ENCODE peak calls at places on chromosomes 1 and 21, in seven cellular contexts. One of them, this sample, is unnamed.

GRCh38 chr1:38297852-38298251 is 251.3 kb upstream of the POU3F1 start:
- DNase-seq in lower lobe of right lung: no peak
- DNase-seq in tibial artery: no peak
- DNase-seq in nephron progenitor cell: no peak
- DNase-seq in bronchial epithelial cell: no peak
- DNase-seq in heart right ventricle: no peak
- DNase-seq in fibroblast of mammary gland: no peak
- DNase-seq in this sample: no peak

GRCh38 chr1:108747128-108747827 is 804 bp downstream of the STXBP3 start:
- DNase-seq in tibial artery: peak; percentile 89
- DNase-seq in heart right ventricle: peak; percentile 67
- DNase-seq in lower lobe of right lung: peak; percentile 84
- DNase-seq in bronchial epithelial cell: peak; percentile 73
- DNase-seq in nephron progenitor cell: peak; percentile 68
- DNase-seq in fibroblast of mammary gland: peak; percentile 85
- DNase-seq in this sample: peak; percentile 82

GRCh38 chr1:8794605-8795004 is 22.8 kb downstream of the RERE start:
- DNase-seq in nephron progenitor cell: no peak
- DNase-seq in bronchial epithelial cell: no peak
- DNase-seq in tibial artery: no peak
- DNase-seq in heart right ventricle: no peak
- DNase-seq in lower lobe of right lung: no peak
- DNase-seq in fibroblast of mammary gland: no peak
- DNase-seq in this sample: no peak

GRCh38 chr1:21124846-21125245 is 51.9 kb downstream of the EIF4G3 start:
- DNase-seq in fibroblast of mammary gland: peak; percentile 44
- DNase-seq in lower lobe of right lung: no peak
- DNase-seq in bronchial epithelial cell: peak; percentile 66
- DNase-seq in heart right ventricle: no peak
- DNase-seq in nephron progenitor cell: no peak
- DNase-seq in tibial artery: no peak
- DNase-seq in this sample: peak; percentile 32

GRCh38 chr1:154902920-154903566 is 33.0 kb upstream of the KCNN3 start:
- DNase-seq in bronchial epithelial cell: no peak
- DNase-seq in heart right ventricle: no peak
- DNase-seq in nephron progenitor cell: no peak
- DNase-seq in fibroblast of mammary gland: no peak
- DNase-seq in lower lobe of right lung: no peak
- DNase-seq in tibial artery: no peak
- DNase-seq in this sample: peak; percentile 9

GRCh38 chr1:94130851-94131595 is 10.1 kb upstream of the ABCA4 start:
- DNase-seq in nephron progenitor cell: no peak
- DNase-seq in fibroblast of mammary gland: peak; percentile 71
- DNase-seq in heart right ventricle: no peak
- DNase-seq in lower lobe of right lung: no peak
- DNase-seq in tibial artery: no peak
- DNase-seq in bronchial epithelial cell: peak; percentile 23
- DNase-seq in this sample: no peak

GRCh38 chr1:170663441-170664282 is at the start of gene PRRX1:
- DNase-seq in lower lobe of right lung: no peak
- DNase-seq in heart right ventricle: peak; percentile 40
- DNase-seq in fibroblast of mammary gland: peak; percentile 57
- DNase-seq in nephron progenitor cell: no peak
- DNase-seq in tibial artery: no peak
- DNase-seq in bronchial epithelial cell: no peak
- DNase-seq in this sample: no peak

GRCh38 chr1:179080866-179081695 is 789 bp upstream of the TOR3A start:
- DNase-seq in lower lobe of right lung: no peak
- DNase-seq in fibroblast of mammary gland: no peak
- DNase-seq in heart right ventricle: no peak
- DNase-seq in nephron progenitor cell: no peak
- DNase-seq in tibial artery: no peak
- DNase-seq in bronchial epithelial cell: no peak
- DNase-seq in this sample: no peak

GRCh38 chr21:33881689-33882440 is 33.7 kb downstream of the ATP5PO start:
- DNase-seq in nephron progenitor cell: no peak
- DNase-seq in tibial artery: no peak
- DNase-seq in lower lobe of right lung: no peak
- DNase-seq in fibroblast of mammary gland: no peak
- DNase-seq in bronchial epithelial cell: no peak
- DNase-seq in heart right ventricle: no peak
- DNase-seq in this sample: no peak

GRCh38 chr1:235045034-235045690 is 83.5 kb downstream of the TOMM20 start:
- DNase-seq in lower lobe of right lung: peak; percentile 27
- DNase-seq in fibroblast of mammary gland: no peak
- DNase-seq in bronchial epithelial cell: no peak
- DNase-seq in tibial artery: no peak
- DNase-seq in heart right ventricle: no peak
- DNase-seq in nephron progenitor cell: no peak
- DNase-seq in this sample: no peak

GRCh38 chr1:68111804-68112436 is 61.5 kb upstream of the DIRAS3 start:
- DNase-seq in lower lobe of right lung: peak; percentile 54
- DNase-seq in nephron progenitor cell: peak; percentile 19
- DNase-seq in bronchial epithelial cell: peak; percentile 55
- DNase-seq in heart right ventricle: peak; percentile 72
- DNase-seq in tibial artery: peak; percentile 40
- DNase-seq in fibroblast of mammary gland: peak; percentile 94
- DNase-seq in this sample: peak; percentile 32

GRCh38 chr21:34630536-34631143 is 15.7 kb upstream of the RCAN1 start:
- DNase-seq in fibroblast of mammary gland: peak; percentile 67
- DNase-seq in lower lobe of right lung: no peak
- DNase-seq in heart right ventricle: no peak
- DNase-seq in bronchial epithelial cell: peak; percentile 51
- DNase-seq in nephron progenitor cell: peak; percentile 25
- DNase-seq in tibial artery: no peak
- DNase-seq in this sample: peak; percentile 63

GRCh38 chr1:165696625-165697100 is 1.7 kb downstream of the ALDH9A1 start:
- DNase-seq in heart right ventricle: no peak
- DNase-seq in lower lobe of right lung: no peak
- DNase-seq in fibroblast of mammary gland: peak; percentile 94
- DNase-seq in bronchial epithelial cell: peak; percentile 58
- DNase-seq in nephron progenitor cell: no peak
- DNase-seq in tibial artery: peak; percentile 40
- DNase-seq in this sample: peak; percentile 40

GRCh38 chr1:48036693-48037386 is 39.7 kb upstream of the TRABD2B start:
- DNase-seq in fibroblast of mammary gland: peak; percentile 83
- DNase-seq in heart right ventricle: no peak
- DNase-seq in lower lobe of right lung: no peak
- DNase-seq in nephron progenitor cell: no peak
- DNase-seq in bronchial epithelial cell: peak; percentile 46
- DNase-seq in tibial artery: no peak
- DNase-seq in this sample: no peak

GRCh38 chr1:166184897-166185296 is 18.1 kb upstream of the FAM78B start:
- DNase-seq in fibroblast of mammary gland: peak; percentile 18
- DNase-seq in bronchial epithelial cell: peak; percentile 67
- DNase-seq in tibial artery: no peak
- DNase-seq in lower lobe of right lung: no peak
- DNase-seq in heart right ventricle: no peak
- DNase-seq in nephron progenitor cell: no peak
- DNase-seq in this sample: no peak

GRCh38 chr1:208081972-208082371 is 162.2 kb downstream of the PLXNA2 start:
- DNase-seq in bronchial epithelial cell: no peak
- DNase-seq in lower lobe of right lung: no peak
- DNase-seq in heart right ventricle: no peak
- DNase-seq in nephron progenitor cell: peak; percentile 59
- DNase-seq in tibial artery: no peak
- DNase-seq in fibroblast of mammary gland: peak; percentile 10
- DNase-seq in this sample: no peak

GRCh38 chr1:85576642-85577420 is 3.7 kb upstream of the CCN1 start:
- DNase-seq in heart right ventricle: peak; percentile 87
- DNase-seq in fibroblast of mammary gland: peak; percentile 88
- DNase-seq in lower lobe of right lung: peak; percentile 87
- DNase-seq in tibial artery: peak; percentile 86
- DNase-seq in bronchial epithelial cell: no peak
- DNase-seq in nephron progenitor cell: peak; percentile 92
- DNase-seq in this sample: peak; percentile 69

GRCh38 chr1:6191968-6192367 is 7.4 kb downstream of the RPL22 start:
- DNase-seq in tibial artery: no peak
- DNase-seq in bronchial epithelial cell: no peak
- DNase-seq in lower lobe of right lung: no peak
- DNase-seq in fibroblast of mammary gland: no peak
- DNase-seq in nephron progenitor cell: no peak
- DNase-seq in heart right ventricle: no peak
- DNase-seq in this sample: no peak

GRCh38 chr1:183885142-183885735 is 80.3 kb downstream of the RGL1 start:
- DNase-seq in bronchial epithelial cell: peak; percentile 21
- DNase-seq in lower lobe of right lung: no peak
- DNase-seq in nephron progenitor cell: no peak
- DNase-seq in fibroblast of mammary gland: peak; percentile 51
- DNase-seq in heart right ventricle: no peak
- DNase-seq in tibial artery: no peak
- DNase-seq in this sample: no peak
- TF ChIP-seq CTCF in bronchial epithelial cell: no peak
- TF ChIP-seq CTCF in lower lobe of right lung: no peak
- TF ChIP-seq CTCF in nephron progenitor cell: no peak
- TF ChIP-seq CTCF in fibroblast of mammary gland: no peak
- TF ChIP-seq CTCF in heart right ventricle: no peak
- TF ChIP-seq CTCF in tibial artery: no peak
- TF ChIP-seq CTCF in this sample: no peak

GRCh38 chr1:151939141-151939540 is 29.8 kb upstream of the THEM4 start:
- DNase-seq in lower lobe of right lung: no peak
- DNase-seq in nephron progenitor cell: no peak
- DNase-seq in fibroblast of mammary gland: no peak
- DNase-seq in bronchial epithelial cell: no peak
- DNase-seq in heart right ventricle: no peak
- DNase-seq in tibial artery: no peak
- DNase-seq in this sample: no peak

GRCh38 chr1:151936203-151936602 is 26.9 kb upstream of the THEM4 start:
- DNase-seq in bronchial epithelial cell: no peak
- DNase-seq in lower lobe of right lung: no peak
- DNase-seq in fibroblast of mammary gland: no peak
- DNase-seq in tibial artery: no peak
- DNase-seq in heart right ventricle: no peak
- DNase-seq in nephron progenitor cell: no peak
- DNase-seq in this sample: no peak

GRCh38 chr1:151935154-151935553 is 25.8 kb upstream of the THEM4 start:
- DNase-seq in heart right ventricle: no peak
- DNase-seq in lower lobe of right lung: no peak
- DNase-seq in nephron progenitor cell: no peak
- DNase-seq in bronchial epithelial cell: no peak
- DNase-seq in fibroblast of mammary gland: peak; percentile 48
- DNase-seq in tibial artery: no peak
- DNase-seq in this sample: no peak

GRCh38 chr1:151936653-151937052 is 27.3 kb upstream of the THEM4 start:
- DNase-seq in tibial artery: no peak
- DNase-seq in fibroblast of mammary gland: no peak
- DNase-seq in lower lobe of right lung: no peak
- DNase-seq in nephron progenitor cell: peak; percentile 19
- DNase-seq in bronchial epithelial cell: no peak
- DNase-seq in heart right ventricle: no peak
- DNase-seq in this sample: no peak

DNA sequence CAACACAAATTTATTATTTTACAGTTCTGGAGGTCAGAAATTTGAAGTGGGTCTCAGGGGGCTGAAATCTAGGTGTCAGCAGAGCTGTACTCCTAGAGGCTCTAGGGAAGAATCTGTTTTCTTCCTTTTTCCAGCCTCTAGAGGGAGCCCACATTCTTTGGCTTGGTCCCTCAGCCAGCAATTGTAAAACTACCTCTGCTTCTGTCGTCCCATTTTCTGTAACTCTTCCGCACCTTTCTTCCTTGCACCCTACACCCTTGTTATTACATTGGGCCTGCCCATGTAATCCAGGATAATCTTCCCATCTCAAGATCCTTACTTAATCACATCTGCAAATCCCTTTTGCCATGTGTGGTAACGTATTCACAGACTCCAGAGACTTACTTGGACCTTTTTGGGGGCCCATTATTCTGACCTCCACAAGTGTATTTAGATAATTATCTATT is 24.8 kb upstream of the THEM4 start:
- DNase-seq in nephron progenitor cell: peak; percentile 42
- DNase-seq in bronchial epithelial cell: peak; percentile 63
- DNase-seq in tibial artery: no peak
- DNase-seq in fibroblast of mammary gland: peak; percentile 68
- DNase-seq in heart right ventricle: no peak
- DNase-seq in lower lobe of right lung: no peak
- DNase-seq in this sample: peak; percentile 71
- TF ChIP-seq CTCF in nephron progenitor cell: peak; percentile 77
- TF ChIP-seq CTCF in bronchial epithelial cell: peak; percentile 91
- TF ChIP-seq CTCF in tibial artery: peak; percentile 83
- TF ChIP-seq CTCF in fibroblast of mammary gland: peak; percentile 94
- TF ChIP-seq CTCF in heart right ventricle: peak; percentile 83
- TF ChIP-seq CTCF in lower lobe of right lung: peak; percentile 83
- TF ChIP-seq CTCF in this sample: peak; percentile 75

GRCh38 chr1:45584351-45585109 is 689 bp downstream of the NASP start:
- DNase-seq in fibroblast of mammary gland: peak; percentile 77
- DNase-seq in nephron progenitor cell: peak; percentile 96
- DNase-seq in heart right ventricle: peak; percentile 90
- DNase-seq in bronchial epithelial cell: peak; percentile 81
- DNase-seq in tibial artery: peak; percentile 84
- DNase-seq in lower lobe of right lung: peak; percentile 91
- DNase-seq in this sample: peak; percentile 92
- TF ChIP-seq CTCF in fibroblast of mammary gland: no peak
- TF ChIP-seq CTCF in nephron progenitor cell: no peak
- TF ChIP-seq CTCF in heart right ventricle: no peak
- TF ChIP-seq CTCF in bronchial epithelial cell: peak; percentile 14
- TF ChIP-seq CTCF in tibial artery: no peak
- TF ChIP-seq CTCF in lower lobe of right lung: no peak
- TF ChIP-seq CTCF in this sample: no peak

GRCh38 chr21:35648512-35648911 is 411.8 kb downstream of the SETD4 start:
- DNase-seq in bronchial epithelial cell: no peak
- DNase-seq in fibroblast of mammary gland: no peak
- DNase-seq in nephron progenitor cell: no peak
- DNase-seq in lower lobe of right lung: no peak
- DNase-seq in heart right ventricle: no peak
- DNase-seq in tibial artery: no peak
- DNase-seq in this sample: peak; percentile 9

GRCh38 chr21:35651166-35651565 is 409.2 kb downstream of the SETD4 start:
- DNase-seq in heart right ventricle: no peak
- DNase-seq in bronchial epithelial cell: no peak
- DNase-seq in tibial artery: no peak
- DNase-seq in lower lobe of right lung: no peak
- DNase-seq in nephron progenitor cell: no peak
- DNase-seq in fibroblast of mammary gland: no peak
- DNase-seq in this sample: no peak

GRCh38 chr21:35652196-35652595 is 408.1 kb downstream of the SETD4 start:
- DNase-seq in bronchial epithelial cell: no peak
- DNase-seq in nephron progenitor cell: no peak
- DNase-seq in tibial artery: no peak
- DNase-seq in heart right ventricle: no peak
- DNase-seq in fibroblast of mammary gland: peak; percentile 44
- DNase-seq in lower lobe of right lung: no peak
- DNase-seq in this sample: no peak

GRCh38 chr21:35646606-35647005 is 413.7 kb downstream of the SETD4 start:
- DNase-seq in tibial artery: no peak
- DNase-seq in nephron progenitor cell: no peak
- DNase-seq in fibroblast of mammary gland: peak; percentile 61
- DNase-seq in lower lobe of right lung: no peak
- DNase-seq in bronchial epithelial cell: no peak
- DNase-seq in heart right ventricle: no peak
- DNase-seq in this sample: no peak

DNA sequence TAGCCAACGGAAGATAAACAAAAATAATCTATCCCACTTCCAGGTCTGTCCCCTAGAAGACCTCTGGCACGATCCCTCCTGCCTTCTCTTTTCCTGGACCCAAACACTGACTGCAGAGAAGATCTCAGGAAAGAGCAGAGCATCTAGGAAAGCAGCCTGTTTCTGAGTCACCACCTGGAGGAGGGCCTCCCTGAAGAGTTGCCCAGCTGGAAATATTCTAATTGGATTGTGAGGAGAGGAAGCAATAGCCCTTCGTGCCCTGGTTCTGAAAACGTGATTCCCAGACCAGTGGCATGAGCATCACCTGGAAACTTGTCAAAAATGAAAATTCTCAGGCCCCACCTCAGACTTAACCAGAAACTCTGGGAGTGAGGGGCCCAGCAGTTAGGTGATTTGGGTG is 411.1 kb downstream of the SETD4 start:
- DNase-seq in bronchial epithelial cell: peak; percentile 35
- DNase-seq in lower lobe of right lung: no peak
- DNase-seq in heart right ventricle: no peak
- DNase-seq in tibial artery: no peak
- DNase-seq in fibroblast of mammary gland: peak; percentile 72
- DNase-seq in nephron progenitor cell: no peak
- DNase-seq in this sample: no peak
- TF ChIP-seq CTCF in bronchial epithelial cell: no peak
- TF ChIP-seq CTCF in lower lobe of right lung: no peak
- TF ChIP-seq CTCF in heart right ventricle: no peak
- TF ChIP-seq CTCF in tibial artery: no peak
- TF ChIP-seq CTCF in fibroblast of mammary gland: no peak
- TF ChIP-seq CTCF in nephron progenitor cell: no peak
- TF ChIP-seq CTCF in this sample: no peak